ENCODE peak calls at places on chromosome 14, in eight cellular contexts. L is stimulated activated CD8-positive, alpha-beta memory T cell treated with anti-CD3 and anti-CD28 coated beads, Interleukin-4, amount 100 ng/mL, for 4 hours; Q is cardiac muscle cell; M is NCI-H1694 treated with DMSO at 0.1 percent for 48 hours; F is GM18507; K is 8988T; B is tibial nerve; U is T-helper 9 cell. E is an unnamed sample.

GRCh38 chr14:104558231-104559042 is 21.1 kb upstream of the C14orf180 start:
- DNase-seq in M (no peak), F (no peak), B (no peak), K (no peak), L (no peak), Q (no peak), U (no peak), E (no peak)

GRCh38 chr14:61222388-61222787 is 58.8 kb downstream of the TMEM30B start:
- DNase-seq in M (no peak), Q (no peak), L (no peak), U (no peak), F (no peak), K (no peak), B (no peak), E (no peak)

GRCh38 chr14:69573841-69574265 is 818 bp downstream of the CCDC177 start:
- DNase-seq in K (peak), B (no peak), Q (peak), L (no peak), U (no peak), M (peak), F (no peak), E (peak)

GRCh38 chr14:100566586-100566985 is 20.6 kb downstream of the BEGAIN start:
- DNase-seq in K (no peak), B (no peak), M (no peak), U (no peak), Q (no peak), L (no peak), F (no peak), E (no peak)

GRCh38 chr14:90445011-90445410 is 48.2 kb downstream of the CALM1 start:
- DNase-seq in U (no peak), K (no peak), B (no peak), Q (no peak), F (no peak), M (no peak), L (no peak), E (no peak)

GRCh38 chr14:63632932-63633514 is 8.6 kb downstream of the WDR89 start:
- DNase-seq in F (no peak), K (no peak), B (no peak), L (no peak), Q (no peak), U (no peak), M (peak), E (no peak)

GRCh38 chr14:103019827-103020226 is 37.5 kb downstream of the CDC42BPB start:
- DNase-seq in K (no peak), L (no peak), M (no peak), Q (no peak), F (no peak), U (no peak), B (no peak), E (no peak)

GRCh38 chr14:102620413-102620812 is 28.0 kb downstream of the RCOR1 start:
- DNase-seq in L (no peak), M (no peak), U (no peak), Q (no peak), B (no peak), K (no peak), F (no peak), E (no peak)

GRCh38 chr14:87131879-87132278 is 861.1 kb downstream of the GALC start:
- DNase-seq in L (no peak), F (no peak), K (no peak), Q (no peak), B (no peak), M (peak), U (no peak), E (no peak)

GRCh38 chr14:64266206-64266605 is 28.0 kb downstream of the ESR2 start:
- DNase-seq in M (no peak), F (no peak), Q (no peak), U (no peak), B (no peak), K (no peak), L (no peak), E (no peak)

GRCh38 chr14:104986487-104987164 is 1.0 kb downstream of the CLBA1 start:
- DNase-seq in K (no peak), U (no peak), M (no peak), B (no peak), L (no peak), F (no peak), Q (no peak), E (no peak)

GRCh38 chr14:70821916-70822705 is 12.8 kb upstream of the MAP3K9 start:
- DNase-seq in U (peak), B (no peak), L (peak), F (no peak), M (peak), Q (peak), K (peak), E (peak)

GRCh38 chr14:76918176-76918750 is 92.1 kb downstream of the LRRC74A start:
- DNase-seq in F (no peak), U (no peak), K (no peak), Q (no peak), L (no peak), B (peak), M (peak), E (no peak)

GRCh38 chr14:81252278-81252677 is 31.5 kb upstream of the GTF2A1 start:
- DNase-seq in F (no peak), M (no peak), Q (no peak), K (no peak), B (no peak), L (no peak), U (no peak), E (no peak)

GRCh38 chr14:61749264-61749663 is 13.0 kb upstream of the SNAPC1 start:
- DNase-seq in U (no peak), M (no peak), F (no peak), Q (peak), K (no peak), L (no peak), B (no peak), E (no peak)

GRCh38 chr14:96582995-96583394 is 80.8 kb downstream of the PAPOLA start:
- DNase-seq in F (no peak), B (no peak), Q (no peak), U (no peak), L (no peak), M (no peak), K (no peak), E (no peak)

GRCh38 chr14:32509632-32510187 is 180.6 kb downstream of the AKAP6 start:
- DNase-seq in L (no peak), B (no peak), M (no peak), F (no peak), U (no peak), Q (no peak), K (no peak), E (no peak)

GRCh38 chr14:28097585-28097984 is 669.0 kb upstream of the FOXG1 start:
- DNase-seq in K (no peak), F (no peak), B (no peak), U (no peak), M (no peak), L (no peak), Q (no peak), E (no peak)

GRCh38 chr14:39154594-39155189 is 15.4 kb downstream of the TRAPPC6B start:
- DNase-seq in K (no peak), Q (no peak), L (no peak), B (no peak), F (no peak), U (no peak), M (no peak), E (no peak)

GRCh38 chr14:37232907-37233481 is 35.3 kb downstream of the MIPOL1 start:
- DNase-seq in Q (peak), U (no peak), F (no peak), B (no peak), K (no peak), L (no peak), M (peak), E (peak)

GRCh38 chr14:73712540-73713141 is 1.5 kb downstream of the PNMA1 start:
- DNase-seq in L (no peak), Q (peak), F (no peak), U (no peak), M (peak), K (no peak), B (no peak), E (no peak)

GRCh38 chr14:41875113-41875512 is 268.4 kb downstream of the LRFN5 start:
- DNase-seq in L (no peak), U (no peak), M (no peak), K (no peak), F (no peak), Q (no peak), B (no peak), E (no peak)

GRCh38 chr14:58815046-58815701 is 177.4 kb downstream of the DACT1 start:
- DNase-seq in M (no peak), F (no peak), L (no peak), U (no peak), Q (no peak), B (no peak), K (no peak), E (no peak)

GRCh38 chr14:75092698-75093097 is 23.3 kb downstream of the ZC2HC1C start:
- DNase-seq in M (no peak), L (no peak), B (no peak), Q (no peak), K (no peak), U (no peak), F (no peak), E (no peak)

GRCh38 chr14:22505751-22506710 is 83.0 kb downstream of the DAD1 start:
- DNase-seq in M (no peak), K (no peak), L (no peak), B (no peak), Q (no peak), F (no peak), U (no peak), E (no peak)

GRCh38 chr14:78143489-78144145 is 26.6 kb upstream of the NRXN3 start:
- DNase-seq in L (no peak), K (no peak), U (no peak), B (no peak), M (no peak), Q (no peak), F (no peak), E (no peak)

E was measured in HuH-7.5.